ENCODE peak calls at places on chromosomes 11 and 22, in nine cellular contexts. N, D, X, K, H, T, Z, O and L are unnamed samples.

GRCh38 chr11:69010964-69011623 is 2.0 kb downstream of the MRGPRF start:
- DNase-seq in N (peak), D (peak), X (peak), K (peak), H (peak), T (no peak), Z (no peak), O (peak), L (peak)

GRCh38 chr11:134527382-134528243 is 115.6 kb upstream of the B3GAT1 start:
- DNase-seq in N (no peak), D (no peak), X (no peak), K (no peak), H (peak), T (no peak), Z (no peak), O (no peak), L (no peak)

GRCh38 chr11:91350931-91351330 is 873.7 kb upstream of the FAT3 start:
- DNase-seq in N (no peak), D (no peak), X (no peak), K (no peak), H (no peak), T (no peak), Z (no peak), O (peak), L (no peak)

GRCh38 chr11:106281455-106282173 is 204.2 kb downstream of the AASDHPPT start:
- DNase-seq in N (peak), D (no peak), X (no peak), K (peak), H (no peak), T (no peak), Z (no peak), O (no peak), L (peak)

GRCh38 chr11:84686726-84687125 is 940.4 kb downstream of the DLG2 start:
- DNase-seq in N (no peak), D (no peak), X (no peak), K (no peak), H (no peak), T (no peak), Z (no peak), O (no peak), L (no peak)

GRCh38 chr11:66277475-66278391 is at the start of gene CNIH2:
- DNase-seq in N (no peak), D (peak), X (no peak), K (no peak), H (no peak), T (no peak), Z (peak), O (peak), L (no peak)

GRCh38 chr11:79139900-79140299 is 300.9 kb downstream of the TENM4 start:
- DNase-seq in N (no peak), D (no peak), X (no peak), K (no peak), H (no peak), T (no peak), Z (no peak), O (no peak), L (no peak)

GRCh38 chr11:107858217-107859070 is at the start of gene SLC35F2:
- DNase-seq in N (peak), D (peak), X (no peak), K (no peak), H (peak), T (peak), Z (peak), O (peak), L (peak)

GRCh38 chr11:111736191-111736590 is 30.0 kb downstream of the PPP2R1B start:
- DNase-seq in N (no peak), D (no peak), X (no peak), K (peak), H (no peak), T (no peak), Z (no peak), O (no peak), L (no peak)

GRCh38 chr11:116950210-116950609 is 112.8 kb upstream of the APOA1 start:
- DNase-seq in N (no peak), D (no peak), X (no peak), K (no peak), H (no peak), T (no peak), Z (no peak), O (no peak), L (no peak)

GRCh38 chr11:131066551-131066950 is 150.3 kb upstream of the SNX19 start:
- DNase-seq in N (no peak), D (no peak), X (no peak), K (no peak), H (no peak), T (no peak), Z (no peak), O (no peak), L (no peak)

GRCh38 chr11:107856180-107856980 is 2.2 kb downstream of the SLC35F2 start:
- DNase-seq in N (no peak), D (no peak), X (no peak), K (no peak), H (no peak), T (peak), Z (no peak), O (no peak), L (no peak)

GRCh38 chr11:26158251-26158650 is 173.7 kb upstream of the ANO3 start:
- DNase-seq in N (no peak), D (no peak), X (no peak), K (no peak), H (no peak), T (no peak), Z (no peak), O (no peak), L (no peak)

GRCh38 chr11:100830295-100830694 is 143.2 kb downstream of the ARHGAP42 start:
- DNase-seq in N (peak), D (peak), X (no peak), K (no peak), H (no peak), T (no peak), Z (no peak), O (peak), L (no peak)

GRCh38 chr22:39556970-39557811 is 13.4 kb upstream of the CACNA1I start:
- DNase-seq in N (peak), D (peak), X (no peak), K (no peak), H (no peak), T (no peak), Z (peak), O (peak), L (no peak)

GRCh38 chr11:24925091-24925490 is 428.2 kb downstream of the LUZP2 start:
- DNase-seq in N (no peak), D (no peak), X (no peak), K (no peak), H (no peak), T (no peak), Z (no peak), O (no peak), L (no peak)
- TF ChIP-seq CTCF in N (no peak), D (no peak), X (no peak), K (no peak), H (no peak), T (no peak), Z (no peak), O (no peak), L (no peak)

GRCh38 chr11:57675176-57675941 is 7.4 kb downstream of the ZDHHC5 start:
- DNase-seq in N (peak), D (no peak), X (no peak), K (no peak), H (no peak), T (no peak), Z (no peak), O (no peak), L (peak)
- TF ChIP-seq CTCF in N (no peak), D (no peak), X (no peak), K (no peak), H (no peak), T (no peak), Z (no peak), O (no peak), L (no peak)

DNA sequence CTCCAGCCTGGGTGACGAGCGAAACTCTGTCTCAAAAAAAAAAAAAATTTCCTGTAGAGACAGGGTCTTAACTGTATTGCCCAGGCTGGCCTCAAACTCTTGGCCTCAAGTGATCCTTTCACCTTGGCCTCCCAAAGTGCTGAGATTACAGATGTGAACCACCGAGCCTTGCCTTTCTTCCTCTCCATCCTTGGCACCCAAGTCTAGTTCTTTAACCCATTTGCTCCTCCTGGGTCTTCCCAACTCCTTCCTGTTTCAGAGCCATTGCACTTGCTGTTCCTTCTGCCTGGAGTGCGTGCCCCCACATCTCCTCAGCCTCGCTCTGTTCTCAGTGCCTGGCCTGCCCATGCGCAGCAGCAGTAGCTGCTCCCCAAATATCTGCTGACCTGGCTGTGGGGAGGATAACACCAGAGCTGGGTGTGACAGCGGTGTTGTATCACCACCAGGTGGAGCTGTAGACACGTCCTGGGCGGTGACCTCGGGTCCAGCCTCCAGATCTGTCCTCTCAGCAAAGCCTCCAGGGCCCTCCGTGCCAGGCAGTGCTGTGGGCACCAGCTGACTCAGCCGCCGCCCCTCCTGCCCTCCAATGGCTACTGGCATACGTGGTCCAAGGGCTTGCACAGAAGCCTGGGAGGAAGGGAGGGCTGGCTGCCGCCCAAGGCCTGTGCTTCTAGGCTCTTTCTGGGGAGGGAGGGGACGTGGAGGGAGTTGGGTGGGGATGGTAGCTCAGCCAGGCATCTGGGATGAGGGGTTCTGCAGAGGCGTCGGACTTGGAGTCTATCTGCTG is 22.0 kb downstream of the TEF start:
- DNase-seq in N (peak), D (peak), X (peak), K (peak), H (peak), T (peak), Z (peak), O (peak), L (peak)
- TF ChIP-seq CTCF in N (peak), D (peak), X (peak), K (peak), H (peak), T (peak), Z (peak), O (peak), L (peak)

DNA sequence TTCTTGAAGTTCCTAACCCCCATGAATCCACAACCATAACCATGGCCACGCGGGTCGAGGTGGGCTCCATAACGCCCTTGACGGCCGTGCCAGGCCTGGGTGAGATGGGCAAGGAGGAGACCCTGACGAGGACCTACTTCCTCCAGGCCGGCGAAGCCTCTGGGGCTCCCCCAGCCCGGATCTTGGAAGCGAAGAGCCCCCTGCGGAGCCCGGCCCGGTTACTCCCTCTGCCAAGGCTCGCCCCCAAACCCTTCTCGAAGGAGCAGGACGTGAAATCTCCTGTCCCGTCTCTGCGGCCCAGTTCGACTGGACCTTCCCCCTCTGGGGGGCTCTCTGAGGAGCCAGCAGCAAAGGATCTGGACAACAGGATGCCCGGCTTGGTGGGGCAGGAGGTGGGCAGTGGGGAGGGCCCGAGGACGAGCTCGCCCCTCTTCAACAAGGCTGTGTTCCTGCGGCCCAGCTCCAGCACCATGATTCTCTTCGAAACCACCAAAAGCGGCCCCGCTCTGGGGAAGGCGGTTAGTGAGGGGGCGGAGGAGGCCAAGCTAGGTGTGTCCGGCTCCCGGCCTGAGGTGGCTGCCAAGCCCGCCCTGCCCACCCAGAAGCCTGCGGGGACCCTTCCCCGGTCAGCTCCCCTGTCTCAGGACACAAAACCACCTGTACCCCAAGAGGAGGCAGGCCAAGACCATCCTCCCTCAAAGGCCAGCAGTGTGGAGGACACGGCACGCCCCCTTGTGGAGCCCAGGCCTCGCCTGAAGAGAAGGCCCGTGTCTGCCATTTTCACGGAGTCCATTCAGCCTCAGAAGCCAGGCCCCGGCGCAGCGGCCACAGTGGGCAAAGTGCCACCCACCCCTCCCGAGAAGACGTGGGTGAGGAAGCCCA is 75.7 kb downstream of the KIAA1671 start:
- DNase-seq in N (peak), D (peak), X (no peak), K (no peak), H (no peak), T (no peak), Z (no peak), O (peak), L (no peak)
- TF ChIP-seq CTCF in N (peak), D (peak), X (peak), K (no peak), H (peak), T (peak), Z (no peak), O (peak), L (peak)

GRCh38 chr22:19434829-19435580 is 2.7 kb downstream of the MRPL40 start:
- DNase-seq in N (no peak), D (no peak), X (no peak), K (no peak), H (no peak), T (no peak), Z (no peak), O (no peak), L (no peak)

GRCh38 chr22:19429950-19430889 is 1.3 kb downstream of the HIRA start:
- DNase-seq in N (peak), D (peak), X (no peak), K (no peak), H (peak), T (peak), Z (peak), O (peak), L (peak)

GRCh38 chr22:19432092-19432844 is at the start of gene MRPL40:
- DNase-seq in N (peak), D (peak), X (peak), K (peak), H (peak), T (peak), Z (peak), O (peak), L (peak)

GRCh38 chr22:19431641-19432091 is at the start of gene HIRA:
- DNase-seq in N (peak), D (peak), X (peak), K (no peak), H (peak), T (peak), Z (peak), O (peak), L (peak)

GRCh38 chr22:19430890-19431541 is 517 bp downstream of the HIRA start:
- DNase-seq in N (peak), D (no peak), X (no peak), K (no peak), H (peak), T (peak), Z (peak), O (peak), L (peak)
- TF ChIP-seq CTCF in N (peak), D (peak), X (no peak), K (peak), H (no peak), T (no peak), Z (no peak), O (peak), L (peak)

GRCh38 chr11:72812604-72812967 is 1.6 kb upstream of the ATG16L2 start:
- DNase-seq in N (no peak), D (no peak), X (no peak), K (no peak), H (no peak), T (peak), Z (no peak), O (no peak), L (no peak)

GRCh38 chr11:72813740-72814138 is 472 bp upstream of the ATG16L2 start:
- DNase-seq in N (peak), D (no peak), X (peak), K (no peak), H (peak), T (peak), Z (peak), O (peak), L (no peak)

GRCh38 chr11:72814831-72815618 is 814 bp downstream of the ATG16L2 start:
- DNase-seq in N (peak), D (no peak), X (no peak), K (no peak), H (no peak), T (peak), Z (peak), O (peak), L (peak)

GRCh38 chr11:72812968-72813739 is 1.1 kb upstream of the ATG16L2 start:
- DNase-seq in N (peak), D (peak), X (no peak), K (no peak), H (peak), T (peak), Z (peak), O (peak), L (peak)

DNA sequence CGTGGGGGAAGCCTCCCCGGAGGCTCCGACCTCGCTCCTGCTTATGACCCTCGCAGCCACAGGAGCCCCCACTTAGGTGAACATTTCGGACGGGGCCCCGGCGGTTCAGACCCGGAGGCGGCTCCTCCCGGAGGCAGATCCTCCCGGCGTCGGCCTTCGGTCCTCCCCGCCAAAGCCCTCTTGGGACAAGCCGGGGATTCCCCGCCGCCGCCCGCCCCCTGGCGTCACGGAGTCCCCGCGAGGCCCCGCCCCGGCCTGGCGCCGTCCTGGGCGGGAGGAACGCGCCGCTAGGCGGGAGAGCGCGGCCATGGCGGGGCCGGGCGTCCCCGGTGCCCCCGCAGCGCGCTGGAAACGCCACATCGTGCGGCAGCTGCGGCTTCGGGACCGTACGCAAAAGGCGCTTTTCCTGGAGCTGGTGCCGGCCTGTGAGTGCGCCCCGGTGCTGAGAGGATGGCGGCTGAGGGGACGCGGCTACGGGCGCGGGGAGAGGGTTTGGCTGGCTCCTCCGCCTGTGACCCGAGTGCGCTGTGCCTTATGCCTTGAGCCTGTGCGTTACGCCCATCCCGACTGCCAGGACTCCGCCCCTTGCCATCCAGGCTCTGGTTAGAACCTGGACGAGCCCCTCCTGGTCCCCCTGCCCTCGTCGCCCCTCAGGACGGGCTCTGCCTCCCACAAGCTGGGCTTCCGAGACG is at the start of gene ATG16L2:
- DNase-seq in N (peak), D (peak), X (peak), K (no peak), H (peak), T (peak), Z (peak), O (peak), L (peak)
- TF ChIP-seq CTCF in N (no peak), D (no peak), X (no peak), K (no peak), H (peak), T (peak), Z (peak), O (peak), L (peak)

GRCh38 chr22:45548991-45549736 is 46.5 kb downstream of the FBLN1 start:
- DNase-seq in N (peak), D (no peak), X (peak), K (peak), H (no peak), T (no peak), Z (no peak), O (peak), L (peak)
- TF ChIP-seq CTCF in N (peak), D (no peak), X (no peak), K (peak), H (peak), T (no peak), Z (no peak), O (peak), L (peak)

DNA sequence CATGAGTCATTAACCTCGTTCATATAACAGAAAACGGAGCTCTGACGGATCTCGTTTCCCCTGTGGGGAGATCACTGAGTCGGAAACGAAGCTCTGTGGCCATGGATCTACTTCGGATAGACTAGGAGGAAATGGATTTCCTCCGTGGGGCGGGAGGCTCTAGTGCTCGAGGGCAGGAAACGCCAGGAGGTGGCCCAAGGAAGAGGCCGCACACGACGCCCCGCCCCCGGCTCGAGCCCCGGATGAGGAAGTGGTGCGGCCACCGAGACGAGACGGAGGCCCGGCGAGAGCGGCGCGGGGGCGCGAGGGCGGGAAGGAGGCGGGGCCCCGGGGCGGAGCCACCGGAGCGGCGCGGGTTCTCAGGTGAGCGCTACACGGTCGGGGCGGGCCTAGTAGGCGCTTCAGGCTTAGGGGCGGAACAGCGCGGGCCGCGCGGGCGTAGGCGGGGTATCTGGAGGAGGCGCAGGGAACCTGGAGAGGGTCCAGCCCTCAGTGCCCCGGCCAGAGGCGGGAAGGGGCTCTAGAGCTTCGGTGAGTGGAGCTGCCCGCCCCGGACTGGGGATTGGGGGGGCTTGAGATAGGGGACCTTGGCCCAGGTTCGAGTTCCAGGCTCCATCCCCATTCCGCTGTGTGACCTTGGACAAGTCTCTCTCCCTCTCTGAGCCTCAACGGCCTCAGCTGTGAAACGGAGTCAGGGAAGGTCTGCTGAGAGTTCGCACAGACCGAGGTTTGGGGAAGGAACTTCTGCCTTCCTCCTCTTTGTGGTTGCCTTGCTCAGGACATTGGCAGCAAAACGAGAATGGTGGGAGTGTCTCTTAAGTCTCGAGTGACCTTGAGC is at the start of gene DEPDC5:
- DNase-seq in N (peak), D (peak), X (peak), K (peak), H (peak), T (peak), Z (peak), O (peak), L (peak)
- TF ChIP-seq CTCF in N (no peak), D (no peak), X (no peak), K (no peak), H (no peak), T (no peak), Z (no peak), O (no peak), L (no peak)

DNA sequence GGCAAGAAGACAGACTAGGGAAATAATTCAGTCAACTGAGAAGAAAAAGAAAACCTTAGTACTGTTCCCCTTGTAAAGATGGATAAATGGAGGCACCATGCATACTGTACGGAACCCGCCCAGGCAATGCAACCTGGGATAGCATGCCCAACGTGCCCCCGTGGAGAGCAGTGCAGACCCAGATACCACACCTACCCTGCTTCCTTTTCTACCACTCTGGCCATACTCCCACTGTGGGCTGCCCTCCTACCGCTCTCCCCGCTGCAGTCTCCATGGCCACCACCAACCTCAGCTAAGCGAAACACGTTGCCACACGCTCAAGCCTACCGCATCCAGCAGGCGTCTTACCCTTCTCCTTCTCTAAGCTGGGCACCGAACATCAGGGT is 117.4 kb upstream of the SERPIND1 start:
- DNase-seq in N (no peak), D (no peak), X (no peak), K (no peak), H (no peak), T (no peak), Z (no peak), O (no peak), L (no peak)
- TF ChIP-seq CTCF in N (no peak), D (no peak), X (no peak), K (no peak), H (no peak), T (no peak), Z (no peak), O (no peak), L (no peak)